ENCODE peak calls at places on chromosomes 1 and 21, in ten cellular contexts. B, O, T, R, S, J, M, V, E and A are unnamed samples.

GRCh38 chr21:25555492-25555891 is 51.8 kb downstream of the MRPL39 start:
- DNase-seq in M (no peak), T (no peak), V (no peak), R (no peak), B (no peak), J (no peak), E (no peak), O (no peak), S (no peak), A (no peak)

GRCh38 chr1:207873055-207873890 is 37.7 kb downstream of the CD34 start:
- DNase-seq in T (no peak), M (no peak), B (no peak), R (no peak), S (no peak), O (no peak), E (no peak), V (no peak), J (peak; percentile 37), A (no peak)

GRCh38 chr1:155396874-155397476 is 76.3 kb downstream of the RUSC1 start:
- DNase-seq in T (no peak), V (no peak), M (no peak), R (no peak), O (no peak), S (no peak), B (no peak), E (no peak), J (no peak), A (no peak)

GRCh38 chr1:13513885-13514546 is at the start of gene LRRC38:
- DNase-seq in B (no peak), V (no peak), E (no peak), R (peak; percentile 24), O (peak; percentile 61), J (peak; percentile 61), T (peak; percentile 86), S (peak; percentile 52), M (peak; percentile 77), A (no peak)

GRCh38 chr1:210200090-210200736 is 32.4 kb upstream of the SERTAD4 start:
- DNase-seq in S (no peak), J (no peak), O (no peak), M (no peak), V (no peak), E (no peak), R (no peak), T (no peak), B (no peak), A (no peak)

GRCh38 chr1:179002552-179003345 is 22.9 kb upstream of the FAM20B start:
- DNase-seq in J (peak; percentile 74), M (peak; percentile 96), B (peak; percentile 94), S (peak; percentile 96), R (peak; percentile 77), O (peak; percentile 97), V (peak; percentile 77), T (peak; percentile 36), E (peak; percentile 52), A (no peak)

GRCh38 chr1:206635983-206636354 is 633 bp downstream of the DYRK3 start:
- DNase-seq in S (no peak), R (no peak), V (no peak), M (no peak), J (no peak), E (no peak), O (no peak), B (no peak), T (no peak), A (no peak)

GRCh38 chr1:94481473-94481933 is 60.1 kb downstream of the F3 start:
- DNase-seq in S (peak; percentile 22), R (no peak), B (peak; percentile 71), V (peak; percentile 45), E (no peak), T (no peak), M (peak; percentile 88), O (peak; percentile 47), J (no peak), A (peak; percentile 13)

GRCh38 chr21:31293986-31294385 is 50.1 kb downstream of the TIAM1 start:
- DNase-seq in M (no peak), O (no peak), J (no peak), V (no peak), E (no peak), T (no peak), R (no peak), S (no peak), B (no peak), A (no peak)

GRCh38 chr1:149945206-149945605 is 8.5 kb upstream of the MTMR11 start:
- DNase-seq in V (no peak), O (no peak), B (no peak), J (no peak), T (no peak), R (no peak), S (no peak), M (no peak), E (no peak), A (no peak)

GRCh38 chr1:149942885-149943284 is 6.2 kb upstream of the MTMR11 start:
- DNase-seq in R (no peak), B (no peak), S (no peak), T (no peak), E (no peak), J (no peak), V (no peak), O (no peak), M (no peak), A (no peak)

GRCh38 chr1:149940427-149940826 is 3.7 kb upstream of the MTMR11 start:
- DNase-seq in B (no peak), S (no peak), T (no peak), V (no peak), O (no peak), R (no peak), E (no peak), M (no peak), J (no peak), A (no peak)

GRCh38 chr1:149937779-149938178 is 1.1 kb upstream of the MTMR11 start:
- DNase-seq in T (no peak), R (no peak), B (no peak), J (no peak), V (no peak), E (no peak), M (no peak), S (no peak), O (no peak), A (no peak)

GRCh38 chr1:149942207-149942606 is 5.5 kb upstream of the MTMR11 start:
- DNase-seq in R (no peak), E (no peak), B (no peak), V (no peak), O (peak; percentile 53), M (peak; percentile 77), T (no peak), J (no peak), S (peak; percentile 61), A (no peak)
- TF ChIP-seq CTCF in R (peak; percentile 46), E (no peak), B (no peak), V (peak; percentile 13), O (no peak), M (peak; percentile 67), T (no peak), J (peak; percentile 12), S (no peak), A (peak; percentile 58)

GRCh38 chr1:66510407-66510806 is 23.5 kb upstream of the SGIP1 start:
- DNase-seq in V (no peak), O (no peak), M (no peak), B (no peak), J (no peak), S (no peak), R (no peak), E (no peak), T (peak; percentile 23), A (no peak)

GRCh38 chr1:66503841-66504470 is 30.0 kb upstream of the SGIP1 start:
- DNase-seq in O (peak; percentile 59), R (peak; percentile 17), E (no peak), T (no peak), J (no peak), V (peak; percentile 55), M (peak; percentile 89), B (no peak), S (peak; percentile 58), A (no peak)

GRCh38 chr1:66505671-66506392 is 28.1 kb upstream of the SGIP1 start:
- DNase-seq in R (no peak), B (no peak), V (no peak), E (no peak), O (no peak), J (no peak), T (no peak), M (no peak), S (no peak), A (no peak)

GRCh38 chr1:66506393-66506687 is 27.6 kb upstream of the SGIP1 start:
- DNase-seq in B (no peak), V (no peak), T (no peak), E (no peak), R (no peak), J (no peak), O (no peak), S (no peak), M (no peak), A (no peak)

GRCh38 chr1:66506991-66507390 is 27.0 kb upstream of the SGIP1 start:
- DNase-seq in T (no peak), O (no peak), S (no peak), R (no peak), V (no peak), B (no peak), J (no peak), M (no peak), E (no peak), A (no peak)
- TF ChIP-seq CTCF in T (no peak), O (no peak), S (no peak), R (no peak), V (no peak), B (no peak), J (no peak), M (no peak), E (no peak), A (no peak)

GRCh38 chr1:35727434-35727825 is 8.7 kb upstream of the C1orf216 start:
- DNase-seq in T (no peak), S (no peak), M (no peak), R (no peak), J (no peak), V (no peak), O (no peak), E (no peak), B (peak; percentile 50), A (no peak)

GRCh38 chr1:35725591-35725990 is 6.9 kb upstream of the C1orf216 start:
- DNase-seq in M (peak; percentile 34), O (no peak), E (no peak), B (no peak), R (no peak), V (peak; percentile 78), J (no peak), S (no peak), T (no peak), A (no peak)

GRCh38 chr1:35726814-35727433 is 8.2 kb upstream of the C1orf216 start:
- DNase-seq in J (peak; percentile 34), M (peak; percentile 87), B (peak; percentile 84), S (peak; percentile 70), R (peak; percentile 40), O (peak; percentile 61), T (no peak), E (peak; percentile 36), V (peak; percentile 61), A (no peak)
- TF ChIP-seq CTCF in J (peak; percentile 81), M (peak; percentile 95), B (no peak), S (peak; percentile 85), R (peak; percentile 90), O (peak; percentile 76), T (peak; percentile 56), E (peak; percentile 87), V (peak; percentile 83), A (peak; percentile 83)

DNA sequence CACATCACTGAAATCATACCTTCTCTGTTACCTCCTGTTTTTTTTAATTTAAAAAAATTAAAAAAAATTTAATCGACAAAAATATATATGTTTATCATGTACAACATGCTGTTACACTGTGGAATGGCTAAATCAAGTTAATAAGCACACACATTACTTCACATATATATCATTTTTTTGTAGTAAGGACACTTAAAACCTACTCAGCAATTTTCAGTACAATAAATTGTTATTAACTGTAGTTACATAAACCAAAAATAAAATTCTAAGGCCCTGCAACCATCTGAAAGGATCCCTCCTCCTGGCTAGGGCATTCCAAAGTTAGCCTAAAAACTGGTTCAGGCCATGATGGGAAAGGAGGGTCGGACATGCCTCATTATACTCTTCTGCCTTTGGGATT is 23.6 kb upstream of the COQ8A start:
- DNase-seq in S (no peak), R (no peak), J (no peak), B (no peak), M (no peak), E (no peak), O (no peak), V (no peak), T (no peak), A (no peak)
- TF ChIP-seq CTCF in S (no peak), R (no peak), J (no peak), B (no peak), M (no peak), E (no peak), O (no peak), V (no peak), T (no peak), A (no peak)